ENCODE peak calls at places on chromosomes 7 and 10, in nine cellular contexts. J, F, E, W, Z, I, X, U and D are unnamed samples.

GRCh38 chr10:102627446-102628293 is 16.6 kb upstream of the TRIM8 start:
- DNase-seq in J (no peak), F (no peak), E (no peak), W (peak; percentile 64), Z (peak; percentile 71), I (peak; percentile 61), X (peak; percentile 73), U (peak; percentile 74), D (no peak)

GRCh38 chr10:2122431-2123124 is 385.3 kb upstream of the ADARB2 start:
- DNase-seq in J (no peak), F (no peak), E (no peak), W (peak; percentile 28), Z (peak; percentile 57), I (no peak), X (no peak), U (no peak), D (no peak)

GRCh38 chr7:95245828-95246227 is 78.5 kb downstream of the PON1 start:
- DNase-seq in J (no peak), F (no peak), E (no peak), W (no peak), Z (no peak), I (no peak), X (no peak), U (no peak), D (no peak)

GRCh38 chr7:138186951-138187351 is 110.7 kb downstream of the AKR1D1 start:
- DNase-seq in J (no peak), F (no peak), E (no peak), W (peak; percentile 93), Z (peak; percentile 50), I (peak; percentile 98), X (no peak), U (peak; percentile 5), D (no peak)

GRCh38 chr10:7971949-7972348 is 82.5 kb upstream of the GATA3 start:
- DNase-seq in J (no peak), F (no peak), E (no peak), W (no peak), Z (peak; percentile 14), I (no peak), X (no peak), U (no peak), D (no peak)

GRCh38 chr10:90779573-90779972 is 78.3 kb downstream of the HTR7 start:
- DNase-seq in J (no peak), F (no peak), E (no peak), W (no peak), Z (peak; percentile 47), I (no peak), X (no peak), U (no peak), D (no peak)

GRCh38 chr7:35869810-35870209 is 69.0 kb downstream of the SEPTIN7 start:
- DNase-seq in J (no peak), F (no peak), E (no peak), W (peak; percentile 33), Z (no peak), I (peak; percentile 73), X (no peak), U (peak; percentile 77), D (no peak)

GRCh38 chr7:91266931-91267557 is 2.8 kb downstream of the FZD1 start:
- DNase-seq in J (no peak), F (no peak), E (no peak), W (no peak), Z (no peak), I (no peak), X (peak; percentile 19), U (no peak), D (no peak)

GRCh38 chr10:8326702-8327423 is 272.4 kb downstream of the GATA3 start:
- DNase-seq in J (no peak), F (no peak), E (no peak), W (no peak), Z (no peak), I (no peak), X (no peak), U (no peak), D (no peak)

GRCh38 chr10:110936757-110937156 is 17.4 kb downstream of the SHOC2 start:
- DNase-seq in J (no peak), F (no peak), E (no peak), W (no peak), Z (no peak), I (no peak), X (no peak), U (no peak), D (no peak)

GRCh38 chr10:42981358-42982236 is 95.3 kb upstream of the RET start:
- DNase-seq in J (peak; percentile 41), F (no peak), E (peak; percentile 6), W (no peak), Z (no peak), I (no peak), X (no peak), U (no peak), D (peak; percentile 48)

GRCh38 chr7:48089415-48089975 is 430 bp downstream of the UPP1 start:
- DNase-seq in J (peak; percentile 81), F (no peak), E (peak; percentile 74), W (peak; percentile 31), Z (no peak), I (no peak), X (peak; percentile 89), U (no peak), D (peak; percentile 78)

GRCh38 chr7:70695804-70696104 is 436.2 kb upstream of the GALNT17 start:
- DNase-seq in J (no peak), F (no peak), E (no peak), W (peak; percentile 40), Z (no peak), I (no peak), X (no peak), U (no peak), D (no peak)

GRCh38 chr7:55158541-55158940 is 139.7 kb downstream of the EGFR start:
- DNase-seq in J (no peak), F (no peak), E (no peak), W (peak; percentile 77), Z (no peak), I (peak; percentile 53), X (no peak), U (peak; percentile 26), D (no peak)

GRCh38 chr7:104207348-104207730 is 474 bp downstream of the ORC5 start:
- DNase-seq in J (no peak), F (no peak), E (no peak), W (peak; percentile 36), Z (peak; percentile 20), I (no peak), X (no peak), U (peak; percentile 10), D (no peak)

GRCh38 chr7:115340828-115341227 is 418.9 kb downstream of the MDFIC start:
- DNase-seq in J (no peak), F (peak; percentile 18), E (no peak), W (peak; percentile 91), Z (peak; percentile 65), I (peak; percentile 91), X (no peak), U (peak; percentile 66), D (no peak)

GRCh38 chr10:72709041-72709440 is 17.1 kb downstream of the MCU start:
- DNase-seq in J (no peak), F (no peak), E (no peak), W (no peak), Z (no peak), I (no peak), X (no peak), U (no peak), D (no peak)

GRCh38 chr7:36358589-36358988 is 31.1 kb upstream of the ANLN start:
- DNase-seq in J (no peak), F (no peak), E (no peak), W (no peak), Z (no peak), I (no peak), X (no peak), U (no peak), D (no peak)

DNA sequence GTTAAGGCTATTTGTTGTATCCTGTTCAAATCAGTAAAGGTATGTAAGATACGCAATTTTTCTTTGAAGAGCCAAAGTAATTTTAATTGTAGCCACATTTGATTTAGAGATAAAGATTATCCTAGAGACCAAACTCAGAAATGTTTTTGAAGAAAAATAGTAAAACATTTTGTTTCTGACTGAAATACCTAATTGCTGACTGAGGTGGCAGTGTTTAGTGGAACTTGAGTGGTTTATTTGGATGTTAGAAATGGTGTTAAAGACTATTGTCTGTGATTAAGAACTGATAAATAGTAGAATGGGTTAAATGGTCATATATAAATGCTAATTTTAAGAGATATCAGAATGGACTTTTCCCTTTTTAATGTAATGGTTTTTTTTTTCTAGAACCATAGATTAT is 15.3 kb downstream of the EDRF1 start:
- DNase-seq in J (no peak), F (no peak), E (no peak), W (no peak), Z (no peak), I (no peak), X (no peak), U (no peak), D (no peak)
- TF ChIP-seq CTCF in J (no peak), F (peak; percentile 6), E (no peak), W (no peak), Z (no peak), I (no peak), X (no peak), U (peak; percentile 19), D (peak; percentile 52)

GRCh38 chr10:129968937-129969527 is 5.0 kb upstream of the EBF3 start:
- DNase-seq in J (no peak), F (no peak), E (no peak), W (no peak), Z (no peak), I (peak; percentile 19), X (peak; percentile 88), U (peak; percentile 50), D (no peak)
- TF ChIP-seq CTCF in J (peak; percentile 14), F (peak; percentile 64), E (peak; percentile 52), W (peak; percentile 55), Z (no peak), I (peak; percentile 68), X (peak; percentile 34), U (peak; percentile 72), D (peak; percentile 87)

GRCh38 chr10:122206471-122207065 is 64.5 kb upstream of the BTBD16 start:
- DNase-seq in J (no peak), F (no peak), E (no peak), W (no peak), Z (peak; percentile 18), I (peak; percentile 24), X (no peak), U (no peak), D (no peak)
- TF ChIP-seq CTCF in J (no peak), F (no peak), E (no peak), W (no peak), Z (no peak), I (peak; percentile 49), X (no peak), U (no peak), D (no peak)

DNA sequence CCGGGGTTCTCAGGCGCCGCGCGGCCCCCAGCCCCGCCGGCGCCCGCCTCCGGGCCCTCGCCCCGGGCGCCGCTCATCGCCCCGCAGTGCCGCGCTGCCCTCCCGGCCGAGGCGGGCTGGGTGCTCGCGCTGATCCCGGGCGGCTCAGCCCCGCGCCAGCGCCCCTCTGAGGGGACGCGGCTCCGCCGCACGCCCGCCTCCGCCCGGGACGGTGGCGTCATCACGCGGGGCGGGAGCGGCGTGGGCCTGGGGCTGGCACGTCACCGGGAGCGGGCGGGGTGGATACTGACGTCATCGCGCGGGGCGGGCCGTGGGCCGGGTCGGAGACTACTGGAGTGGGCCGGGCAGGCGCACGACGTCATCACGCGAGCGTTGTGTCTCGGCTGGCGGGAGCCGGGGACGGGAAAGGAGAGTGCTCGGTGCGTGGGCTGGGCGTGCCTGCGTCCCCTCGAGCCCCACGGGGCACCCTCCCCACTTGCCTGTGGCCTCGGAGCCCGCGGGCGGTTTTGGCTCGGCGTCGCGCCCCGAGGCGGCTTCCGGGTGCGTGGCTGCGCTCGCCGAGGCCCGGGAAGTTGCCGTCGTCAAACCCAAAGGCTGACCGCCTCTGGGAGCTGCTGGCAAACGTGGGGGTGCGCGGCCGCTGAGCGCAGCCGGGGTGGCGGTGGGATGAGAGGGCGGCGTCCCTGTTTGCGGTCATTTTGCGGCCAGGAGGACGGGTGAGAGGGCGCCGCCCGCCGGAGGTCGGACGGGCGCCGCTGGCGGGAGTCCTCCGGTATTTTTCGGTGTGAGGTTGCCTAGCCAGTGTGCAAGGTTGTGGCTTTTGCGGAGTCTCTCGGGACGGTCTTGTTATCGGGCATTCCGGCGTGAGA is at the start of gene ESYT2:
- DNase-seq in J (peak; percentile 98), F (peak; percentile 81), E (peak; percentile 98), W (peak; percentile 97), Z (peak; percentile 94), I (peak; percentile 95), X (peak; percentile 85), U (peak; percentile 97), D (peak; percentile 99)
- TF ChIP-seq CTCF in J (peak; percentile 44), F (peak; percentile 45), E (peak; percentile 11), W (peak; percentile 20), Z (no peak), I (peak; percentile 9), X (no peak), U (no peak), D (no peak)